ENCODE peak calls at places on chromosomes 1 and 21, in five cellular contexts. S, J, O, R and C are unnamed samples.

GRCh38 chr1:76826072-76826827 is 41.0 kb upstream of the ST6GALNAC5 start:
- DNase-seq in S (no peak), J (no peak), O (no peak), R (no peak), C (no peak)

GRCh38 chr1:94971491-94971924 is 44.6 kb upstream of the CNN3 start:
- DNase-seq in S (no peak), J (peak), O (no peak), R (no peak), C (no peak)

GRCh38 chr1:221708987-221709386 is 32.9 kb downstream of the DUSP10 start:
- DNase-seq in S (no peak), J (no peak), O (no peak), R (peak), C (peak)

GRCh38 chr21:43736224-43736883 is 17.4 kb downstream of the PDXK start:
- DNase-seq in S (no peak), J (no peak), O (no peak), R (no peak), C (no peak)

GRCh38 chr1:57013522-57013921 is 47.7 kb upstream of the C8B start:
- DNase-seq in S (no peak), J (no peak), O (no peak), R (peak), C (no peak)

GRCh38 chr1:1889090-1889750 is 1.7 kb downstream of the GNB1 start:
- DNase-seq in S (no peak), J (no peak), O (no peak), R (no peak), C (no peak)

GRCh38 chr1:103336376-103336775 is 189.1 kb upstream of the RNPC3 start:
- DNase-seq in S (no peak), J (no peak), O (no peak), R (no peak), C (no peak)

GRCh38 chr1:99264201-99265021 is at the start of gene PLPPR4:
- DNase-seq in S (no peak), J (no peak), O (peak), R (peak), C (peak)

GRCh38 chr1:22212400-22213233 is 69.7 kb upstream of the WNT4 start:
- DNase-seq in S (no peak), J (no peak), O (no peak), R (no peak), C (no peak)

GRCh38 chr1:2906105-2906504 is 104.6 kb upstream of the TTC34 start:
- DNase-seq in S (no peak), J (no peak), O (no peak), R (no peak), C (no peak)

GRCh38 chr1:56142301-56142700 is 437.1 kb downstream of the PLPP3 start:
- DNase-seq in S (no peak), J (no peak), O (no peak), R (no peak), C (no peak)

GRCh38 chr1:214446772-214447556 is 104.4 kb downstream of the PTPN14 start:
- DNase-seq in S (peak), J (peak), O (no peak), R (peak), C (no peak)

GRCh38 chr1:228377664-228378452 is 28.8 kb downstream of the TRIM11 start:
- DNase-seq in S (no peak), J (no peak), O (no peak), R (peak), C (peak)

GRCh38 chr1:226220473-226221189 is 2.8 kb upstream of the MIXL1 start:
- DNase-seq in S (no peak), J (no peak), O (no peak), R (no peak), C (no peak)

GRCh38 chr1:235941852-235942624 is 75.3 kb upstream of the LYST start:
- DNase-seq in S (no peak), J (no peak), O (no peak), R (peak), C (no peak)

GRCh38 chr1:59096501-59096900 is 200.4 kb upstream of the FGGY start:
- DNase-seq in S (no peak), J (no peak), O (no peak), R (no peak), C (no peak)

GRCh38 chr1:27872802-27873665 is 690 bp downstream of the THEMIS2 start:
- DNase-seq in S (no peak), J (no peak), O (no peak), R (no peak), C (peak)

GRCh38 chr1:93029317-93029716 is 49.8 kb upstream of the MTF2 start:
- DNase-seq in S (no peak), J (peak), O (no peak), R (no peak), C (peak)

GRCh38 chr1:117612517-117613248 is 6.8 kb downstream of the TENT5C start:
- DNase-seq in S (peak), J (no peak), O (peak), R (no peak), C (no peak)

GRCh38 chr1:26012862-26013261 is 8.7 kb upstream of the EXTL1 start:
- DNase-seq in S (no peak), J (no peak), O (no peak), R (no peak), C (no peak)

GRCh38 chr1:97270508-97271307 is 549.1 kb downstream of the PTBP2 start:
- DNase-seq in S (no peak), J (no peak), O (no peak), R (no peak), C (no peak)

GRCh38 chr1:41325801-41326200 is 35.4 kb upstream of the FOXO6 start:
- DNase-seq in S (no peak), J (no peak), O (no peak), R (no peak), C (no peak)

DNA sequence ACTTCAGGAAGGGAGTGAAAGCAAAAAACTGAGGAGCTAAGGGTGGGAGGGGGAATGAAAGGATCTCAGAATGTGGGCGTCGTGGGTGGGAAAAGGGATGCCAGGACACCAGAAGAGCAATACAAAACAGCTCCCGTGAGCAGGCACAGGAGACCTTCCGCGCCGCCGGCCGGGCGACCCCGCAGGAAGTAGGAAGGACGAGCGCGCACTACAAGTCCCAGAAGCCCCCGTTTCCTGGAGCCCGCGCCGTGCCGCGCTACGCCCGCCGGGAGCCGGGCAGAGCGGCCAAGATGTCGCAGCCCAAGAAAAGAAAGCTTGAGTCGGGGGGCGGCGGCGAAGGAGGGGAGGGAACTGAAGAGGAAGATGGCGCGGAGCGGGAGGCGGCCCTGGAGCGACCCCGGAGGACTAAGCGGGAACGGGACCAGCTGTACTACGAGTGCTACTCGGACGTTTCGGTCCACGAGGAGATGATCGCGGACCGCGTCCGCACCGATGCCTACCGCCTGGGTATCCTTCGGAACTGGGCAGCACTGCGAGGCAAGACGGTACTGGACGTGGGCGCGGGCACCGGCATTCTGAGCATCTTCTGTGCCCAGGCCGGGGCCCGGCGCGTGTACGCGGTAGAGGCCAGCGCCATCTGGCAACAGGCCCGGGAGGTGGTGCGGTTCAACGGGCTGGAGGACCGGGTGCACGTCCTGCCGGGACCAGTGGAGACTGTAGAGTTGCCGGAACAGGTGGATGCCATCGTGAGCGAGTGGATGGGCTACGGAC is at the start of gene PRMT6:
- DNase-seq in S (no peak), J (peak), O (peak), R (peak), C (peak)
- TF ChIP-seq CTCF in S (no peak), J (no peak), O (no peak), R (peak), C (no peak)

DNA sequence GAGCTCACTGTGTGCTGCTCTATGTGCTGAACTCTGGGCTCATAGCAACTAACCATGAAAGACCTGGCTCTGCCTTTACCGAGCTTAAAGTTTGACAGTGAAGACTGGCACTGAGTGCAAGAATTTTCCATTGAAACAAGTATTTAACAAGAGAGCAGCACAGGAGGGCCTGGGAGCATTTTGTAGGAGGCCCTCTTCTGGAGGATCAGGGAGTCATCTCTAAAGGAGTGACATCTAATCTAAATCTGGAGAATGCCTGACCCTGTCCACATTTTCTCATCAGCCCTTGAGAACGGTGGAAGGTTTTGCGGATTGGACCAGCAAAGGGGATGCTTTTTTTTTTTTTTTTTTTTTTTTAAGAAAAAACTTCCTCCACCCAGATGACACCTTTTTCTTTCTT is 150.8 kb downstream of the ROR1 start:
- DNase-seq in S (no peak), J (no peak), O (no peak), R (no peak), C (no peak)
- TF ChIP-seq CTCF in S (peak), J (no peak), O (no peak), R (no peak), C (no peak)

DNA sequence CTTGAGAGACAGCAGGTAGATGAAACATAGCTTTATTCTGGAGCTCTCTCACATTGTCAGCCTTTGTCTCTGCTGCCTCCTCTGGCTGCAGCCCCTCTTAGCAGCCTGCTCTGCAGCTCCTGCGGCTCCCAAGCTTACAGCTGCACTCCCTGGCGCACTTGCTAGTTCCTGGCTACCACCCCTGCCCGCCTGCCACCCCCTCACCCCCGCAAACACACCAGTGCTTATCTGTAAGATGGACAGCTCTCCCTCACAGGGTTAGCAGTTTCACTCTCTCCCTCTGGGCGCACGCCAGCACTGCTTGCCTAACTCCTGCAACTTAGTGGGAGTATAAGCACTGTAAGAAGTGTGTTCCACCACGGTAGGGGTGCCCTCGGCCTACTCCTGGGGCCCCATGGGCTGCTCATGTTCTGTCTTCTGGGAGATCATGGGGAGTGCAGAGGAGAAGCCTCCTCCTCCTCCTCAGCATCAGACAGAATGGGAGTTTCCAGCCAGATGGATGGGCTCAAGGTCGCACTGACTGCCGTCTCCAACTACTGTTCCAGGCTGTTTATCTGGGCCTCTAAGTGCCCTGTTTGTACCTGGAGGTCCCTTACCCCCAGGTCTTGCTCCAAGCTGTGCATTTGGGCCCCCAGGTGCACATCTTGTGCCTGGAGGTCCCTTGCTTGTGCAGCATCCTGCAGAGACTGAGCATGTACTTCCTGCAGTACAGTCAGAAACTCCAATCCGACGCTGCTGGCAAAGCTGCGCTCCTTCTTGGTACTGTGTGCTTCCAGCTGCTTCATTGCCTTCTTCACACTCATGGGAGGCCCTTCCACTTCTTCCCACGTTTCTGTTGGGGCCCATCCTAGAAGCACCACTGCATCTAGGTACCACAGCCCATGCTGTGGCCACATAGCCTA is 1388.1 kb downstream of the AMY1C start:
- DNase-seq in S (no peak), J (no peak), O (no peak), R (no peak), C (no peak)
- TF ChIP-seq CTCF in S (no peak), J (no peak), O (no peak), R (no peak), C (no peak)

GRCh38 chr1:84436907-84437667 is 38.8 kb downstream of the DNASE2B start:
- DNase-seq in S (no peak), J (no peak), O (no peak), R (no peak), C (no peak)

DNA sequence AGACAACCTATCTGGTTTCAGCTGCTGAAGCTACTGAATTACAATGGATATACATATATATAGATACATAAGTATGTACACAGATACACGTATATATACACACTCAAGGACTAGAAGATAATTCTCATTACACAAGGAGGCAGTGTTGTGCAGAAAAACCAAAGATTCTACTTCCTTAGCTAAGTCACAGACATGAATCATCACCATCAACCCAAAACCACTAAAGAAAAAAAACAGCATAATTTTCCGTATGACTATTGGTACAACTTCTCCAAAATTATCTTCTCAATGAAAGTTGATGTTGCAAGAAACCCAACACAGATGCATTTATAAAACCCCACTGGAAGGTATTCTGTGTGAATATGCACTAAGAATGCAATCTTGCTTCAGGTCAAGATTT is 36.8 kb upstream of the RPF1 start:
- DNase-seq in S (peak), J (peak), O (no peak), R (peak), C (no peak)
- TF ChIP-seq CTCF in S (peak), J (peak), O (peak), R (peak), C (peak)

GRCh38 chr1:150484431-150484830 is 2.8 kb upstream of the TARS2 start:
- DNase-seq in S (no peak), J (no peak), O (no peak), R (no peak), C (no peak)

GRCh38 chr1:150487763-150488115 is 520 bp downstream of the TARS2 start:
- DNase-seq in S (no peak), J (no peak), O (no peak), R (no peak), C (no peak)

GRCh38 chr1:150484861-150485260 is 2.4 kb upstream of the TARS2 start:
- DNase-seq in S (no peak), J (no peak), O (no peak), R (no peak), C (no peak)

GRCh38 chr1:150486966-150487762 is at the start of gene TARS2:
- DNase-seq in S (peak), J (peak), O (peak), R (peak), C (peak)
- TF ChIP-seq CTCF in S (no peak), J (no peak), O (no peak), R (peak), C (no peak)